ENCODE peak calls at places on chromosomes 1 and 21, in seven cellular contexts. N, X, M, V, C, F and Q are unnamed samples.

GRCh38 chr1:27137544-27138075 is 17.3 kb downstream of the SLC9A1 start:
- DNase-seq in N (no peak), X (peak), M (peak), V (no peak), C (peak), F (no peak), Q (peak)

GRCh38 chr1:181251001-181251712 is 162.7 kb downstream of the IER5 start:
- DNase-seq in N (no peak), X (no peak), M (no peak), V (no peak), C (no peak), F (no peak), Q (peak)

GRCh38 chr1:76730027-76730426 is 137.3 kb upstream of the ST6GALNAC5 start:
- DNase-seq in N (no peak), X (no peak), M (no peak), V (no peak), C (no peak), F (no peak), Q (no peak)

GRCh38 chr21:25934771-25935224 is 200.0 kb downstream of the GABPA start:
- DNase-seq in N (no peak), X (no peak), M (peak), V (peak), C (no peak), F (no peak), Q (peak)

GRCh38 chr1:66951513-66951912 is 26.7 kb downstream of the MIER1 start:
- DNase-seq in N (no peak), X (no peak), M (no peak), V (no peak), C (no peak), F (no peak), Q (no peak)

GRCh38 chr1:24266398-24266941 is 52.7 kb upstream of the GRHL3 start:
- DNase-seq in N (no peak), X (no peak), M (no peak), V (peak), C (no peak), F (no peak), Q (peak)

GRCh38 chr1:64516301-64516700 is 46.4 kb downstream of the CACHD1 start:
- DNase-seq in N (no peak), X (no peak), M (no peak), V (no peak), C (no peak), F (no peak), Q (no peak)

GRCh38 chr1:110896090-110896489 is 23.1 kb downstream of the CD53 start:
- DNase-seq in N (no peak), X (no peak), M (no peak), V (no peak), C (no peak), F (no peak), Q (no peak)

GRCh38 chr1:53246261-53247134 is 8.2 kb upstream of the MAGOH start:
- DNase-seq in N (no peak), X (no peak), M (no peak), V (peak), C (no peak), F (no peak), Q (no peak)

GRCh38 chr1:206700445-206701036 is 15.8 kb downstream of the MAPKAPK2 start:
- DNase-seq in N (no peak), X (no peak), M (no peak), V (no peak), C (no peak), F (no peak), Q (no peak)

GRCh38 chr21:32329331-32329730 is 30.7 kb downstream of the MRAP start:
- DNase-seq in N (no peak), X (no peak), M (peak), V (no peak), C (no peak), F (no peak), Q (no peak)

GRCh38 chr1:56404066-56404465 is 175.3 kb downstream of the PLPP3 start:
- DNase-seq in N (no peak), X (no peak), M (no peak), V (no peak), C (no peak), F (no peak), Q (no peak)

DNA sequence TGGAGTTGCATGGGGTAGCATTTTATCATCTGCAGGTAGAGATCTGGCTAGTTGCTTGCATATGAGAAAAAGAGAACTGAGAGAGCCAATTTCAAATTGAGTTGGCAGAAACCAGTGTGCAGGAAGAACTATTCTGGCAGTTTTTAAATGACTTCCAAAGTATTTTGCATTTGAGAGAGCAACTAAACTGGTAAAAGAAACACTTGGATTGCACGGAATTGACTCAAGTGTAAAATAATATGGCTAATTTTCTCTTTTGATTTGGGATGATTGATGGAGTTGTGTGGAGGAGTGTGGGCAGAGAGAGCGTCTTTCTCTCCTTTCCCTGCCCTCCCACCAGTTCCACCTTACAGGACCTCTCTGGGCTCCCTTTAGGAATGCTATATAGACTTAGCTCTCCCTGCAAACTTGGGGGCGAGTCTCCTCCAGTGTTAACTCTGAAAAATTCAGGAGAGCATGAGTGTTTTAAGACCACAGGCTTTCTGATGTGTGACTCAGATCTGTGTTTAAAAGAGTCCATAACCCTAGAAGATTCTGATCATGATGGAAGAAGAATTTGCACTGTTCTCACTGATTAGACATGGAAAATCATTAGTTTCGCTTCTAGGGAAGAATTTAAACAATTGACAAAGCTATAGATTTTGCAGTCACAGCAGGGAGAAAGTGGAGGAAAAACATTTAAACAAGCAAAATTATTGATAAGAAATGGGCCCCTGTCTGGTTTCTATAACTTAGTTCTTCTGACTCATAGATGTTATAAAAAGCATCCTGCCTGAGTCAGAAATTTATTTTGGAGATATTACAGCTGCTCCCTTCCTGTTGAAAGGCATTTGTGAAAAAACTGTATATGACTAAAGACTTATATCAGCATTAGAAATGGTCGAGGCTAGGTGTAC is 24.9 kb upstream of the CTBS start:
- DNase-seq in N (no peak), X (no peak), M (no peak), V (peak), C (no peak), F (no peak), Q (peak)
- TF ChIP-seq CTCF in N (no peak), X (no peak), M (no peak), V (no peak), C (no peak), F (no peak), Q (no peak)

DNA sequence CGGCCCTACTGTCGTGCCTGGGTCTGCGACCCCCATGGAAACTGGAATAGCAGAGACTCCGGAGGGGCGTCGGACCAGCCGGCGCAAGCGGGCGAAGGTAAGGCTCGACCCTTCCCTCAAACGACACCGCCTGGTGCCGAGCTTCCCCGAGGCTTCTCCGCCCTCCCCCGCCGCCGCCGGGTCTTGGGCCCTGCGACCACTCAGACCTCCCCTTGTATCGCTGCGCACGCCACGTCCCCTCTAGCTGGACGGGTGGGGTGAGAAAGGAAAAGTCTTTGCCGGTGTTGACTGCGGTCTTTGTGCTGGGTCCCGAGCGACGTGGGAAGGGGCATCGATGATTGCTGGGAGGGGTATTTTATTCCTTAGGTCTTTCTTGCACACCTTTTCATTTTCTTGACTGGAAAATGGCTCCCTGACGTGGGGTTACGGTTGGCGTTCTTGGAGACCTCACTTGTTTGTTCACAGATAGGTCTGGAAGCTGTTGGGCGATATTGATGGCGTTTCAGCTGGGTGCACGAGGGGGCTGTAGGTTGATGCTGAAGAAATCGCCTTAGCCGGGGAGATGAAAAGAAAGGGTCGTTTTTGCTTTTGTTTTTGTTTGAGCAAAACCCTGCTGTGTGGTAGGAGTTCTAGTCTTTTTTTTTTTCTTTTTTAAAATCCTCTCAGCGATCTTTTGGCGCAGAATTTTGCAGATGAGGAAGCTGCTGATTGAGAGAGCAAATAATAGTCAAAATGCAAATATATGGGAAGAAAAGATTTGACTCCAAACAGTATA is 770 bp downstream of the KDM1A start:
- DNase-seq in N (peak), X (peak), M (peak), V (no peak), C (peak), F (peak), Q (peak)
- TF ChIP-seq CTCF in N (no peak), X (no peak), M (no peak), V (no peak), C (no peak), F (no peak), Q (no peak)

GRCh38 chr1:157363660-157364140 is 188.6 kb downstream of the FCRL5 start:
- DNase-seq in N (peak), X (peak), M (no peak), V (no peak), C (peak), F (peak), Q (peak)
- TF ChIP-seq CTCF in N (peak), X (peak), M (peak), V (peak), C (peak), F (peak), Q (peak)

GRCh38 chr1:154199563-154199879 is 6.6 kb downstream of the CFAP141 start:
- DNase-seq in N (no peak), X (no peak), M (no peak), V (no peak), C (no peak), F (no peak), Q (no peak)
- TF ChIP-seq CTCF in N (no peak), X (no peak), M (no peak), V (peak), C (no peak), F (no peak), Q (no peak)